ENCODE peak calls at places on chromosomes 5 and 9, in nine cellular contexts. D is ovary, J is choroid plexus epithelial cell, X is heart right ventricle, G is IMR-90, W is right atrium auricular region, A is suprapubic skin, O is GM12878, Z is AG04450. P is an unnamed sample.

GRCh38 chr5:132595624-132596023 is 38.8 kb downstream of the RAD50 start:
- DNase-seq in Z (no peak), O (no peak), D (no peak), A (no peak), X (no peak), W (no peak), J (no peak), G (no peak), P (no peak)

GRCh38 chr9:127838375-127839078 is 15.9 kb downstream of the ENG start:
- DNase-seq in X (peak), Z (peak), J (peak), D (peak), O (no peak), G (peak), W (peak), A (peak), P (peak)

GRCh38 chr5:145687943-145688342 is 147.2 kb downstream of the PRELID2 start:
- DNase-seq in D (no peak), A (no peak), W (no peak), O (no peak), X (no peak), Z (no peak), J (no peak), G (no peak), P (no peak)

GRCh38 chr5:157571357-157571827 is 4.2 kb downstream of the ADAM19 start:
- DNase-seq in D (no peak), X (no peak), W (no peak), J (peak), G (peak), Z (no peak), A (no peak), O (peak), P (peak)

GRCh38 chr9:137604345-137605145 is 941 bp upstream of the ARRDC1 start:
- DNase-seq in J (no peak), G (no peak), A (no peak), W (no peak), X (no peak), D (no peak), O (no peak), Z (no peak), P (no peak)

GRCh38 chr9:96555567-96556386 is 63.9 kb downstream of the CDC14B start:
- DNase-seq in W (no peak), X (no peak), Z (no peak), G (peak), D (no peak), J (peak), A (no peak), O (no peak), P (peak)

GRCh38 chr5:11815481-11815880 is 88.8 kb downstream of the CTNND2 start:
- DNase-seq in G (no peak), W (no peak), D (no peak), A (no peak), O (no peak), J (no peak), Z (no peak), X (no peak), P (no peak)

GRCh38 chr9:107612136-107612535 is 122.6 kb upstream of the KLF4 start:
- DNase-seq in A (peak), Z (no peak), J (no peak), D (no peak), W (peak), X (peak), G (no peak), O (no peak), P (peak)

GRCh38 chr5:143952809-143953208 is 140.8 kb downstream of the HMHB1 start:
- DNase-seq in O (no peak), Z (no peak), G (no peak), A (no peak), J (no peak), D (no peak), X (no peak), W (no peak), P (no peak)

GRCh38 chr9:123026425-123026824 is 7.0 kb upstream of the GPR21 start:
- DNase-seq in J (no peak), Z (no peak), W (no peak), X (no peak), O (no peak), G (no peak), A (no peak), D (no peak), P (no peak)

GRCh38 chr5:124841829-124842712 is 95.6 kb upstream of the ZNF608 start:
- DNase-seq in G (peak), A (no peak), W (peak), Z (no peak), O (no peak), X (peak), J (peak), D (no peak), P (peak)

GRCh38 chr5:171739246-171739645 is 46.4 kb upstream of the SMIM23 start:
- DNase-seq in D (no peak), O (no peak), X (no peak), A (no peak), W (no peak), Z (no peak), G (no peak), J (no peak), P (no peak)

GRCh38 chr5:141559481-141559880 is 59.3 kb downstream of the DIAPH1 start:
- DNase-seq in X (no peak), D (no peak), O (no peak), G (peak), J (peak), Z (no peak), A (no peak), W (no peak), P (peak)

GRCh38 chr5:173306695-173307094 is 21.5 kb downstream of the STC2 start:
- DNase-seq in W (no peak), O (no peak), A (no peak), D (no peak), J (no peak), Z (no peak), G (no peak), X (no peak), P (no peak)

GRCh38 chr5:148864113-148864841 is 37.9 kb downstream of the ADRB2 start:
- DNase-seq in X (peak), J (peak), Z (no peak), A (no peak), G (peak), O (no peak), D (no peak), W (no peak), P (peak)

GRCh38 chr9:126233913-126234525 is 92.6 kb upstream of the MVB12B start:
- DNase-seq in A (no peak), J (no peak), X (no peak), W (no peak), G (no peak), D (no peak), O (no peak), Z (no peak), P (no peak)

GRCh38 chr9:18010492-18010891 is 431.6 kb downstream of the SH3GL2 start:
- DNase-seq in X (no peak), J (no peak), A (no peak), Z (no peak), W (no peak), D (no peak), G (no peak), O (no peak), P (no peak)

GRCh38 chr5:168334161-168335094 is 43.0 kb downstream of the WWC1 start:
- DNase-seq in G (peak), O (no peak), J (peak), Z (peak), W (no peak), A (no peak), X (no peak), D (peak), P (peak)

GRCh38 chr5:139705191-139705590 is 57.0 kb downstream of the CXXC5 start:
- DNase-seq in J (no peak), W (no peak), D (no peak), X (no peak), O (no peak), A (no peak), G (no peak), Z (no peak), P (no peak)

GRCh38 chr5:143887901-143888648 is 76.1 kb downstream of the HMHB1 start:
- DNase-seq in W (no peak), A (no peak), X (no peak), G (peak), J (peak), O (no peak), Z (no peak), D (no peak), P (peak)

GRCh38 chr9:116234091-116234490 is 80.5 kb downstream of the PAPPA start:
- DNase-seq in J (peak), O (no peak), Z (peak), G (peak), X (no peak), A (no peak), D (no peak), W (no peak), P (peak)

GRCh38 chr5:147949711-147950573 is 43.6 kb upstream of the C5orf46 start:
- DNase-seq in W (no peak), G (peak), D (no peak), J (peak), X (no peak), A (no peak), Z (no peak), O (no peak), P (peak)

GRCh38 chr9:86557918-86558317 is 203.7 kb upstream of the TUT7 start:
- DNase-seq in Z (no peak), A (no peak), X (no peak), O (no peak), G (peak), J (no peak), W (no peak), D (no peak), P (no peak)

GRCh38 chr5:58072202-58072791 is 387.6 kb downstream of the PLK2 start:
- DNase-seq in G (no peak), A (no peak), Z (no peak), W (no peak), D (no peak), X (no peak), J (peak), O (no peak), P (no peak)

GRCh38 chr9:75358837-75359236 is 270.5 kb downstream of the OSTF1 start:
- DNase-seq in O (no peak), J (no peak), W (no peak), Z (no peak), G (no peak), X (no peak), A (no peak), D (no peak), P (no peak)

GRCh38 chr5:178525906-178526732 is 64.1 kb downstream of the COL23A1 start:
- DNase-seq in O (no peak), G (no peak), A (peak), Z (no peak), J (no peak), W (no peak), X (no peak), D (no peak), P (no peak)

GRCh38 chr9:5425006-5425628 is 12.6 kb downstream of the PLGRKT start:
- DNase-seq in Z (no peak), O (peak), G (no peak), D (no peak), A (no peak), X (no peak), W (no peak), J (peak), P (peak)

GRCh38 chr9:92950359-92950955 is 3.1 kb downstream of the FGD3 start:
- DNase-seq in G (no peak), X (no peak), W (no peak), A (no peak), O (no peak), D (no peak), Z (no peak), J (no peak), P (no peak)

GRCh38 chr9:75891277-75892167 is 1.0 kb downstream of the PCSK5 start:
- DNase-seq in D (peak), A (peak), O (no peak), G (peak), X (peak), Z (peak), J (peak), W (no peak), P (peak)

GRCh38 chr5:113330533-113331200 is 104.1 kb downstream of the TSSK1B start:
- DNase-seq in W (no peak), X (peak), J (peak), Z (no peak), G (peak), A (peak), O (no peak), D (no peak), P (peak)

GRCh38 chr9:136023401-136024225 is 62.4 kb upstream of the UBAC1 start:
- DNase-seq in Z (peak), W (no peak), O (no peak), A (peak), X (peak), J (peak), D (peak), G (peak), P (peak)

GRCh38 chr5:160369990-160370712 is at the start of gene C1QTNF2:
- DNase-seq in W (peak), G (peak), Z (peak), X (peak), A (peak), D (peak), J (peak), O (no peak), P (peak)

GRCh38 chr9:118809160-118809625 is 560.0 kb downstream of the BRINP1 start:
- DNase-seq in O (no peak), J (no peak), G (no peak), D (no peak), A (no peak), W (no peak), Z (no peak), X (no peak), P (no peak)

GRCh38 chr5:163432527-163432926 is 4.9 kb upstream of the CCNG1 start:
- DNase-seq in J (no peak), W (no peak), X (no peak), G (no peak), O (no peak), D (no peak), Z (no peak), A (no peak), P (no peak)
- H3K4me3 ChIP-seq in J (no peak), W (no peak), X (no peak), G (no peak), O (no peak), D (no peak), Z (no peak), A (no peak), P (no peak)

GRCh38 chr5:151095341-151096000 is 14.6 kb upstream of the TNIP1 start:
- DNase-seq in D (peak), W (no peak), X (peak), O (no peak), Z (no peak), G (no peak), J (no peak), A (no peak), P (peak)

GRCh38 chr5:151092750-151093149 is 11.9 kb upstream of the TNIP1 start:
- DNase-seq in A (no peak), X (no peak), O (no peak), Z (no peak), J (peak), D (no peak), W (no peak), G (peak), P (peak)

GRCh38 chr5:151094861-151095260 is 14.0 kb upstream of the TNIP1 start:
- DNase-seq in X (no peak), G (no peak), W (no peak), D (no peak), A (no peak), Z (no peak), J (peak), O (no peak), P (peak)

GRCh38 chr5:151094054-151094858 is 13.4 kb upstream of the TNIP1 start:
- DNase-seq in J (peak), O (no peak), X (no peak), A (no peak), D (no peak), Z (no peak), G (peak), W (no peak), P (peak)

DNA sequence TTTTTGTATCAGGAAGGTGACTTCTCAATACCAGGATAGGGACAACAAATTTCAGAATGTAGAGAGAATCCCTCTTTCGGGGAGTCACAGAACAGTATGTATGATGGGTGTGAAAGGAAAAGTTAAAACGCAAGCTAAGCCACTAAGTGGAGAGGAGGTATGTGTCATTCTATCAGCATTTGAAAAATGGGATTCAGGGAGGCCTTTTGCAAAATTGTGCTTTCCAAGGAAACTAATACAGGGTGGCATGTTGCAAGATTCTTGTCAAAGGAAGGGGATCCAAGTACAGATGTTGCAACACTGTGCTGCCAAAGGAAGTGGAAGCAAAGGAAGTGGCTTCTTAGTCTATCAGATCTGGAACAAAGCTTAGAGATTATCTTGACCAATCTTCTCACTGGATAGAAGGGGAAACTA is 12.6 kb upstream of the TNIP1 start:
- DNase-seq in J (peak), D (no peak), O (no peak), Z (no peak), G (peak), X (no peak), W (peak), A (no peak), P (peak)
- TF ChIP-seq CTCF in J (peak), D (no peak), O (no peak), Z (no peak), G (no peak), X (no peak), W (no peak), A (no peak), P (no peak)

DNA sequence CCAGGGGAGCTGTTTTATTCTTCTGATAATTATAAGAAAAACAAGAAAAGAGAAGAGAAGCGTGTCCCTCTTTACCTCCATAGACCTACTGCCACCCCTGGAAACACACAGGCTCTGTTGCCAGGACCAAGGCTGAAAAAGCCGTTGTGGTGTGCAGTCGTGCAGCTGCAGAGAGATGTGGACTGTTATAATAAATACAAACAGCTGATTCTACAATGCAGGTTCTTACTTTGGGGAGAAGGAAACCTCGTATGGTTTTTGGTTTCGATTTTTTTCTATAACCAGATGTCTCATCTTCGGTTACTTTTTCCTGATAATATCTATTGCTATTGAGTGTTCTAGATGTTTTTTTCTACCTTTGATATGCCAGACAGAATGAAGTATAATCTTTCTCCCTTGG is 28.1 kb downstream of the FYB1 start:
- DNase-seq in D (no peak), W (no peak), Z (no peak), O (no peak), G (no peak), J (no peak), A (no peak), X (no peak), P (no peak)
- H3K4me3 ChIP-seq in D (no peak), W (no peak), Z (no peak), O (no peak), G (no peak), J (no peak), A (no peak), X (no peak), P (no peak)

DNA sequence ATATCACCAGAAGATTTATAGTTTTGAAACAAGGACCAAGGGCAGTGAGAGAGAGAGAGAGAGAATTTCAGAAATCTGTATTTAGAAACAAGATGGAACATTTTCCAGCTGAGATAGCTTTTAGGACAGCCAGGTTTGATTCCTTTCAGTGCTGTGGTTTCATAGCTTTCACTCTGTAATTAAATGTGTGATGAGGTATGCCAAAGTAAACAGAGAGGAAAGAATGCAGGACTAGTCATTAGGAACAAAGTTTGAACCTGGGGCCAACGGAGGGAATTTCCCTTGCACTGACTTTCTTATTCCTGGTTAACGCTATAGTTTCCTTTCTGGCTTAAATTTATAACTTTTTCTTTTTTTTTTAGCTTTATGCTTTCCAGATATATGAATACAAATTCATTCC is 10.0 kb upstream of the CCL28 start:
- DNase-seq in D (no peak), A (no peak), W (no peak), X (no peak), O (no peak), G (peak), J (peak), Z (no peak), P (peak)
- TF ChIP-seq CTCF in D (no peak), A (no peak), W (no peak), X (no peak), O (no peak), G (no peak), J (no peak), Z (no peak), P (no peak)

DNA sequence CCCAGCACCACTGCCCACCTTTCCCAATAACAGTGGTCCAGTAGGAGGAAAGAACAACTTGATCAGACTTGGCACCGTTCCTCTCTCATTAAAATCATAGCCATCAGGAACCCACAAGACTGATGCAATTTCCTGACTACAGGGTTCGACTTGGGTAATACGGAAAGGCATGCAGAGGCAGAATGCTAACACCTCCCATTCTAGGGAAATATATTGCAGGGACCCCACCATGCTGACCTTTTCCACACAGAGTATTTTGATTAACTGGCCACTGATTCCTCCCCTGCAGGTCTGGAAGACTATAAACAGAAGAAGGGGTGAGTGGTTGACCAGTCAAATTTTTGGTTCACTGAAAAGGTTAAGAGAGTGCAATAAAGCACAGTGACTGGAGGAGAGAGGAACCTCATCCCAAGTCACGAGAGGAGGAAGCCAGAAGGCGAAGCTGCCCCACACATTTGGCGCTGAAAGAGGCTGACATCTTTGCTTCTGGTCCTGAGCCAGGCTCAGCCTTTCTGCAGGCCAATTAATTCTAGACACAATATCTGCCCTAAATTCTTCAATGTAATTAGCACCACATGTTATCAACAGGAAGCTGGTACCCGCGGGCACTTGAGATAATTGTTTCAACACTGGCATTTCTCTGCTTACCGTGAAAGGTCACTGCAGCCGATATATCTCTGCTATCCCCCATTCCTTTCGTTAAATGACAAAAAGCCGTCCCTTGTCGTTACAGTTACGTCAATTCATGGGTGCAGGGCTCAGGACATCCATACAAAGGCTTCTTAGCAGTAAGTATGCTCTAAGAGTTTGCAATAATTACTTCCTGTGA is 64.7 kb upstream of the SPOCK1 start:
- DNase-seq in X (peak), A (no peak), Z (no peak), G (peak), J (peak), O (no peak), W (no peak), D (no peak), P (peak)
- H3K4me3 ChIP-seq in X (no peak), A (no peak), Z (no peak), G (no peak), J (no peak), O (no peak), W (no peak), D (no peak), P (no peak)

DNA sequence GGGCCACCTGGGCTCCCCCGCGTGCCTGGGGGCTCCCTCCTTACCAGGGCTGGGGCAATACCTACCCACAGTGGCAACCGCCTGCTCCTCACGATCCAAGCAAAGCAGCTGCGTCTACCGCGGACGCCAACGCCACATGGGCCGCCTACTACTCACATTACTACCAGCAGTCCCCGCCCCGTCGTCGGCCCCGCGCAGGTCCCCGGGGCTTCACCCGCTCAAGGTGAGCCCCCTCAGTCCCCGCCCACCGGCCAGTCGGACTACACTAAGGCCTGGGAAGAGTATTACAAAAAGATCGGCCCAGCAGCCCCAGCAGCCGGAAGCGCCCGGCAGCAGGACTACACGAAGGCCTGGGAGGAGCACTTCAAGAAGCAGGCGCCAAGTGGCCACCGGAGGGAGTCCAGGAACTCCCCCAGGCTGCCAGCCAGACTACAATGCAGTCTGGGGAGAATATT is 106.0 kb upstream of the MTAP start:
- DNase-seq in O (no peak), A (no peak), W (no peak), J (peak), X (no peak), G (no peak), Z (no peak), D (no peak), P (peak)
- TF ChIP-seq CTCF in O (no peak), A (no peak), W (no peak), J (peak), X (no peak), G (peak), Z (peak), D (no peak), P (peak)

P was measured in cardiac fibroblast.